ENCODE peak calls at places on chromosome 22, in four cellular contexts. O, H, M and I are unnamed samples.

GRCh38 chr22:29165336-29166060 is 40.2 kb upstream of the EMID1 start:
- DNase-seq in O (no peak), H (no peak), M (no peak), I (no peak)

GRCh38 chr22:31491218-31491962 is 1.7 kb upstream of the EIF4ENIF1 start:
- DNase-seq in O (no peak), H (no peak), M (no peak), I (no peak)

GRCh38 chr22:50604623-50605348 is 4.2 kb downstream of the MAPK8IP2 start:
- DNase-seq in O (no peak), H (no peak), M (no peak), I (no peak)

GRCh38 chr22:18991138-18991432 is 55.0 kb upstream of the PRODH start:
- DNase-seq in O (no peak), H (no peak), M (no peak), I (no peak)

GRCh38 chr22:36386900-36387663 is 685 bp downstream of the MYH9 start:
- DNase-seq in O (peak), H (no peak), M (no peak), I (no peak)

GRCh38 chr22:31639640-31640039 is 22.4 kb downstream of the PISD start:
- DNase-seq in O (no peak), H (no peak), M (no peak), I (no peak)

GRCh38 chr22:29798318-29798717 is 31.1 kb downstream of the UQCR10 start:
- DNase-seq in O (no peak), H (peak), M (no peak), I (no peak)

GRCh38 chr22:22106855-22107254 is 124.3 kb upstream of the TOP3B start:
- DNase-seq in O (no peak), H (no peak), M (no peak), I (no peak)

GRCh38 chr22:35688913-35689675 is 28.6 kb upstream of the APOL5 start:
- DNase-seq in O (no peak), H (no peak), M (no peak), I (no peak)

GRCh38 chr22:30327864-30328345 is 1.2 kb upstream of the TBC1D10A start:
- DNase-seq in O (peak), H (no peak), M (peak), I (peak)

GRCh38 chr22:27668828-27669797 is 132.4 kb downstream of the MN1 start:
- DNase-seq in O (peak), H (no peak), M (peak), I (peak)

GRCh38 chr22:17199131-17199731 is 20.0 kb downstream of the ADA2 start:
- DNase-seq in O (peak), H (no peak), M (no peak), I (no peak)

GRCh38 chr22:30381250-30381649 is 6.0 kb downstream of the RNF215 start:
- DNase-seq in O (no peak), H (no peak), M (no peak), I (no peak)

GRCh38 chr22:30947821-30948454 is 20.6 kb downstream of the MORC2 start:
- DNase-seq in O (peak), H (no peak), M (peak), I (no peak)

GRCh38 chr22:31676700-31677099 is 14.7 kb upstream of the PISD start:
- DNase-seq in O (no peak), H (peak), M (no peak), I (peak)

GRCh38 chr22:41449321-41449720 is 2.7 kb upstream of the TOB2 start:
- DNase-seq in O (no peak), H (no peak), M (no peak), I (no peak)

GRCh38 chr22:30277547-30278344 is 11.1 kb upstream of the OSM start:
- DNase-seq in O (no peak), H (no peak), M (no peak), I (no peak)

GRCh38 chr22:16801571-16801970 is 23.6 kb downstream of the XKR3 start:
- DNase-seq in O (no peak), H (no peak), M (no peak), I (no peak)

GRCh38 chr22:27879923-27880322 is 39.1 kb downstream of the PITPNB start:
- DNase-seq in O (peak), H (no peak), M (peak), I (peak)

GRCh38 chr22:41094036-41094435 is 1.6 kb downstream of the EP300 start:
- DNase-seq in O (no peak), H (no peak), M (peak), I (peak)

GRCh38 chr22:22030493-22031182 is 48.1 kb upstream of the TOP3B start:
- DNase-seq in O (peak), H (peak), M (peak), I (peak)

GRCh38 chr22:33018232-33018864 is 39.8 kb downstream of the SYN3 start:
- DNase-seq in O (peak), H (peak), M (peak), I (peak)

GRCh38 chr22:21681566-21682370 is 16.0 kb downstream of the PPIL2 start:
- DNase-seq in O (peak), H (no peak), M (no peak), I (no peak)

GRCh38 chr22:22800716-22801115 is 86.9 kb upstream of the IGLL5 start:
- DNase-seq in O (peak), H (no peak), M (no peak), I (no peak)

GRCh38 chr22:23068096-23068831 is 2.1 kb upstream of the GNAZ start:
- DNase-seq in O (no peak), H (no peak), M (no peak), I (no peak)

GRCh38 chr22:29903371-29903770 is 20.4 kb downstream of the MTMR3 start:
- DNase-seq in O (no peak), H (no peak), M (no peak), I (no peak)

GRCh38 chr22:23457586-23457985 is 122.5 kb downstream of the IGLL1 start:
- DNase-seq in O (peak), H (no peak), M (no peak), I (no peak)

GRCh38 chr22:29787371-29787980 is 20.3 kb downstream of the UQCR10 start:
- DNase-seq in O (no peak), H (no peak), M (peak), I (no peak)

GRCh38 chr22:50268655-50269113 is 1.5 kb downstream of the MAPK11 start:
- DNase-seq in O (no peak), H (no peak), M (no peak), I (no peak)

GRCh38 chr22:50443801-50444625 is 30.8 kb downstream of the SBF1 start:
- DNase-seq in O (no peak), H (no peak), M (no peak), I (no peak)

GRCh38 chr22:50600541-50600940 is at the start of gene MAPK8IP2:
- DNase-seq in O (peak), H (no peak), M (no peak), I (no peak)

GRCh38 chr22:30028731-30029130 is 51.5 kb upstream of the HORMAD2 start:
- DNase-seq in O (no peak), H (no peak), M (no peak), I (no peak)

GRCh38 chr22:21700822-21701221 is 34.8 kb downstream of the YPEL1 start:
- DNase-seq in O (no peak), H (no peak), M (no peak), I (no peak)

GRCh38 chr22:17266261-17266971 is 47.2 kb upstream of the ADA2 start:
- DNase-seq in O (no peak), H (no peak), M (no peak), I (no peak)

GRCh38 chr22:28441720-28442263 is 237.8 kb downstream of the TTC28 start:
- DNase-seq in O (no peak), H (no peak), M (peak), I (no peak)

GRCh38 chr22:34992672-34993071 is 73.3 kb upstream of the ISX start:
- DNase-seq in O (no peak), H (no peak), M (no peak), I (no peak)

GRCh38 chr22:48794906-48795305 is 1032.8 kb downstream of the BRD1 start:
- DNase-seq in O (no peak), H (no peak), M (no peak), I (no peak)

GRCh38 chr22:48793949-48794348 is 1033.7 kb downstream of the BRD1 start:
- DNase-seq in O (no peak), H (no peak), M (no peak), I (no peak)

GRCh38 chr22:48797731-48798130 is 1029.9 kb downstream of the BRD1 start:
- DNase-seq in O (no peak), H (no peak), M (no peak), I (no peak)

GRCh38 chr22:48796295-48797015 is 1031.2 kb downstream of the BRD1 start:
- DNase-seq in O (no peak), H (no peak), M (no peak), I (no peak)

GRCh38 chr22:48795664-48796063 is 1032.0 kb downstream of the BRD1 start:
- DNase-seq in O (no peak), H (no peak), M (no peak), I (no peak)
- TF ChIP-seq ESRRA in O (no peak), H (no peak), M (no peak), I (no peak)

DNA sequence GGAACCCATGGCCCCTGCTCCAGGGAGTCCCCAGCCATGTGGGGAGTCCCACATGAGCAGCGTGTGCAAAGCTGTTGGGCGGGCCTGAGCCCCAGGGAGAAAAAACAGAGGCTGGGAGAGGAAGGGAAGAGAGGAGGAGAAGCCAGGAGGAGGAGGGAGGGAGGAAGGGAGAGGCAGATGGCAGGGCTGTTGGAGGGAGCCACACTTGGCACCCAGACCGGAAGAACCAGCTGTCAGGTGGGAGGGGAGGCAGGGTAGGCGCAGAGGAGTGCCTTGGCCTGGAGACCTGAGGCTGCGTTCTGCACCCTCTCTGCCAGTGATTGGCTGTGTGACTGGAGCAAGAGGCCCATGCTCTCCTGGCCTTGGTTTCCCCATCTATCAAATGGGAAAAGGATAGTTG is 6.7 kb downstream of the SYNGR1 start:
- DNase-seq in O (no peak), H (no peak), M (no peak), I (no peak)
- TF ChIP-seq MAX in O (no peak), H (no peak), M (no peak), I (no peak)

GRCh38 chr22:24521791-24522245 is 26.7 kb downstream of the UPB1 start:
- DNase-seq in O (no peak), H (no peak), M (peak), I (peak)
- TF ChIP-seq HDAC2 in O (no peak), H (no peak), M (peak), I (no peak)

GRCh38 chr22:20430641-20431519 is 6.7 kb downstream of the SCARF2 start:
- DNase-seq in O (peak), H (no peak), M (no peak), I (peak)
- TF ChIP-seq ESRRA in O (no peak), H (no peak), M (no peak), I (no peak)

GRCh38 chr22:38698407-38699094 is 2.2 kb downstream of the JOSD1 start:
- DNase-seq in O (no peak), H (no peak), M (no peak), I (no peak)
- TF ChIP-seq MAX in O (no peak), H (no peak), M (no peak), I (no peak)

DNA sequence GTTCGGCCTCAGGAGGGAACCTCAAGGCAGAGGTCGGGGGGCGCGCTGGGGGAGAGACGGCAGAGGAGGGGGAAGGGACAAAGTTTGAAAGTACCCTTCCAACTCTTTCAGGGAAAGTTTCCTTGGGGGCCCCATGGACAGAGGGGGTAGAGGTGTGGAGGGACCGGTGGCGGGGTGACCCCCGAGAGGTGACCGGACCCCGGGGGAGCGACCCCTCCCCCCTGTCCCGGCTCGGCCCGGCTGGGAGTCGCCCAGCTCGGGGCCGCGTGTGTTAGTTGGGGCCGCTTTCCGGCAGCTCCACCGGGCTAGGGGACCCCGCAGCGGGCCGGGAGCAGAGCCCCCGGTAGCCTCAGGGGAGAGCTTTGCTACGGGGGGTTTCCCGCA is 3.2 kb upstream of the GCAT start:
- DNase-seq in O (no peak), H (no peak), M (no peak), I (no peak)
- TF ChIP-seq HDAC2 in O (no peak), H (no peak), M (no peak), I (no peak)

DNA sequence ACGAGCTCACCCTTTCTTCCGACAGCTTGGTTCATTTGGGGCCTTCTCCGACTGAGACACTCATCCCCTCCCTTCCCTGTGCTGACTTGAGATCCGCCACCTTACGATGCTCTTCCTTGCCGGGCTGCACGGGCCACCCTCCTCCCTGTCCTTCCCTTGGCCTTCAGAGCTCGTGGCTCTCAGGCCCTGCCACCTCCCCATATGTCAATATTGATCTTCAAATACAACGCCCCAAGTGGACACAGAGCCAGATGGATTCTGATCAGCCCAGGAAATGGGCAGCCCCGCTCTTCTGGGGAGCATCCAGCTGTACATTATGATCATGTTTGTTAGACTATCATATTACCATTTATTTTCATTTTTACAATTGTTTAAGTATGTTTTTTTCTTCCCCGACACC is 812.8 kb downstream of the TBC1D22A start:
- DNase-seq in O (no peak), H (no peak), M (no peak), I (no peak)
- TF ChIP-seq ESRRA in O (no peak), H (no peak), M (no peak), I (no peak)

GRCh38 chr22:26663374-26663923 is 6.1 kb downstream of the MIAT start:
- DNase-seq in O (no peak), H (no peak), M (no peak), I (no peak)
- TF ChIP-seq MAX in O (no peak), H (no peak), M (no peak), I (no peak)

GRCh38 chr22:42962295-42963230 is 52.4 kb downstream of the PACSIN2 start:
- DNase-seq in O (no peak), H (no peak), M (no peak), I (peak)

GRCh38 chr22:42967005-42967404 is 47.9 kb downstream of the PACSIN2 start:
- DNase-seq in O (no peak), H (no peak), M (no peak), I (no peak)

GRCh38 chr22:42966389-42966998 is 48.5 kb downstream of the PACSIN2 start:
- DNase-seq in O (no peak), H (no peak), M (no peak), I (no peak)

GRCh38 chr22:42963231-42963595 is 51.7 kb downstream of the PACSIN2 start:
- DNase-seq in O (no peak), H (no peak), M (no peak), I (no peak)

DNA sequence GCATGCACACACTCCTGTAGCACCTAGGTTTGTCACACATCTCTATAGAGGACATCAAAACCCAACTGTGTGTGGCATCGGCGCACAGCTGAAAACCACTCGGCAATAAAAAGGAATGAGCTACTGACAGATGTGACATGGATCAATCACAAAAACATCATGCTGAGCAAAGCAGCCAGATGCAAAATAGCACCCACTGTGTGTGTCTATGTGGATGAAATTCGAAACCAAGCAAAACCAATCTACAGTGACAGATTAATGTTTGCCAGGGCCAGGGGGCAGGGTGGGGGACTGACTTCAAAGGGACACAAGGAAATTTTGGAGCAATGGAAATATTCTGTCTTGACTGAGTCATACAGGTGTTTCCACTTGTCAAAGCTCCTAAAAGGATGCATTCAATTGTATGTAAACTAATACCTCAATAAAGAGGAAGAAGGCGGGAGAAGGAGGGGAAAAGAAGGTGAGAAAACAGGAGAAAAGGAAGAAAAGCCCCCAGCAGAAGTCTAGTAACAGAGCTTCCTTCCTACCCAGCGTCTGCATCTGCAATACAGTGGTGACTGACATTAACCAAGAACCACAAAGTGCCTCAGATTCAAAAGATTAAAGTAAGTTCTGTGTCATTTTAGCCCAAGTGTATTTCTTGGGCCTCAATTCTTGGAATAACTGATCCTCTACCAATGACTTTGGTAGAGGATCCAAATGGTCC is 49.8 kb downstream of the PACSIN2 start:
- DNase-seq in O (no peak), H (no peak), M (peak), I (no peak)
- TF ChIP-seq HDAC2 in O (no peak), H (no peak), M (no peak), I (no peak)

GRCh38 chr22:44669725-44670027 is 32.3 kb upstream of the PRR5 start:
- DNase-seq in O (peak), H (no peak), M (no peak), I (peak)
- TF ChIP-seq ESRRA in O (no peak), H (no peak), M (no peak), I (no peak)